ENCODE peak calls at places on chromosomes 16 and 17, in eight cellular contexts. One of them, this sample, is unnamed.

GRCh38 chr16:865026-865425 is 64.5 kb upstream of the GNG13 start:
- DNase-seq in HL-60: no peak
- DNase-seq in AG09309: no peak
- DNase-seq in AG09319: no peak
- DNase-seq in body of pancreas: no peak
- DNase-seq in activated CD8-positive, alpha-beta T cell treated with anti-CD3 and anti-CD28 coated beads for 36 hours: no peak
- DNase-seq in AG04450: no peak
- DNase-seq in left ventricle myocardium inferior: no peak
- DNase-seq in this sample: no peak

GRCh38 chr17:68378202-68379149 is 78.8 kb downstream of the WIPI1 start:
- DNase-seq in AG04450: peak
- DNase-seq in HL-60: peak
- DNase-seq in AG09309: peak
- DNase-seq in body of pancreas: peak
- DNase-seq in activated CD8-positive, alpha-beta T cell treated with anti-CD3 and anti-CD28 coated beads for 36 hours: no peak
- DNase-seq in left ventricle myocardium inferior: peak
- DNase-seq in AG09319: peak
- DNase-seq in this sample: peak

GRCh38 chr16:82773018-82773417 is 146.2 kb downstream of the CDH13 start:
- DNase-seq in body of pancreas: no peak
- DNase-seq in AG09309: no peak
- DNase-seq in AG04450: no peak
- DNase-seq in left ventricle myocardium inferior: no peak
- DNase-seq in AG09319: no peak
- DNase-seq in activated CD8-positive, alpha-beta T cell treated with anti-CD3 and anti-CD28 coated beads for 36 hours: no peak
- DNase-seq in HL-60: no peak
- DNase-seq in this sample: no peak

GRCh38 chr17:72501404-72502110 is 380.7 kb downstream of the SOX9 start:
- DNase-seq in body of pancreas: peak
- DNase-seq in left ventricle myocardium inferior: no peak
- DNase-seq in activated CD8-positive, alpha-beta T cell treated with anti-CD3 and anti-CD28 coated beads for 36 hours: no peak
- DNase-seq in AG09319: no peak
- DNase-seq in AG09309: no peak
- DNase-seq in HL-60: no peak
- DNase-seq in AG04450: no peak
- DNase-seq in this sample: no peak

GRCh38 chr17:71649986-71650385 is 470.8 kb upstream of the SOX9 start:
- DNase-seq in activated CD8-positive, alpha-beta T cell treated with anti-CD3 and anti-CD28 coated beads for 36 hours: no peak
- DNase-seq in AG09309: no peak
- DNase-seq in HL-60: no peak
- DNase-seq in AG09319: peak
- DNase-seq in left ventricle myocardium inferior: no peak
- DNase-seq in body of pancreas: no peak
- DNase-seq in AG04450: peak
- DNase-seq in this sample: no peak

GRCh38 chr17:67148352-67148751 is 96.6 kb downstream of the HELZ start:
- DNase-seq in AG04450: no peak
- DNase-seq in left ventricle myocardium inferior: no peak
- DNase-seq in AG09309: no peak
- DNase-seq in HL-60: no peak
- DNase-seq in body of pancreas: no peak
- DNase-seq in activated CD8-positive, alpha-beta T cell treated with anti-CD3 and anti-CD28 coated beads for 36 hours: no peak
- DNase-seq in AG09319: no peak
- DNase-seq in this sample: no peak

GRCh38 chr17:35254107-35254802 is 11.4 kb downstream of the SLFN5 start:
- DNase-seq in body of pancreas: peak
- DNase-seq in AG09309: peak
- DNase-seq in AG04450: peak
- DNase-seq in HL-60: no peak
- DNase-seq in left ventricle myocardium inferior: no peak
- DNase-seq in AG09319: peak
- DNase-seq in activated CD8-positive, alpha-beta T cell treated with anti-CD3 and anti-CD28 coated beads for 36 hours: no peak
- DNase-seq in this sample: peak

GRCh38 chr17:51336112-51336822 is 75.9 kb downstream of the UTP18 start:
- DNase-seq in HL-60: no peak
- DNase-seq in AG09319: no peak
- DNase-seq in body of pancreas: no peak
- DNase-seq in AG04450: no peak
- DNase-seq in activated CD8-positive, alpha-beta T cell treated with anti-CD3 and anti-CD28 coated beads for 36 hours: no peak
- DNase-seq in AG09309: no peak
- DNase-seq in left ventricle myocardium inferior: no peak
- DNase-seq in this sample: no peak

GRCh38 chr16:70253291-70254094 is 1.8 kb upstream of the EXOSC6 start:
- DNase-seq in body of pancreas: peak
- DNase-seq in activated CD8-positive, alpha-beta T cell treated with anti-CD3 and anti-CD28 coated beads for 36 hours: peak
- DNase-seq in AG09309: no peak
- DNase-seq in AG09319: no peak
- DNase-seq in HL-60: no peak
- DNase-seq in AG04450: no peak
- DNase-seq in left ventricle myocardium inferior: no peak
- DNase-seq in this sample: peak

GRCh38 chr16:86910146-86910805 is 331.9 kb downstream of the FOXL1 start:
- DNase-seq in body of pancreas: no peak
- DNase-seq in AG09319: no peak
- DNase-seq in AG04450: no peak
- DNase-seq in left ventricle myocardium inferior: no peak
- DNase-seq in activated CD8-positive, alpha-beta T cell treated with anti-CD3 and anti-CD28 coated beads for 36 hours: no peak
- DNase-seq in AG09309: no peak
- DNase-seq in HL-60: no peak
- DNase-seq in this sample: no peak

GRCh38 chr17:73503560-73503959 is 140.7 kb downstream of the SDK2 start:
- DNase-seq in left ventricle myocardium inferior: no peak
- DNase-seq in AG09309: no peak
- DNase-seq in HL-60: no peak
- DNase-seq in activated CD8-positive, alpha-beta T cell treated with anti-CD3 and anti-CD28 coated beads for 36 hours: no peak
- DNase-seq in AG09319: no peak
- DNase-seq in AG04450: no peak
- DNase-seq in body of pancreas: no peak
- DNase-seq in this sample: no peak

DNA sequence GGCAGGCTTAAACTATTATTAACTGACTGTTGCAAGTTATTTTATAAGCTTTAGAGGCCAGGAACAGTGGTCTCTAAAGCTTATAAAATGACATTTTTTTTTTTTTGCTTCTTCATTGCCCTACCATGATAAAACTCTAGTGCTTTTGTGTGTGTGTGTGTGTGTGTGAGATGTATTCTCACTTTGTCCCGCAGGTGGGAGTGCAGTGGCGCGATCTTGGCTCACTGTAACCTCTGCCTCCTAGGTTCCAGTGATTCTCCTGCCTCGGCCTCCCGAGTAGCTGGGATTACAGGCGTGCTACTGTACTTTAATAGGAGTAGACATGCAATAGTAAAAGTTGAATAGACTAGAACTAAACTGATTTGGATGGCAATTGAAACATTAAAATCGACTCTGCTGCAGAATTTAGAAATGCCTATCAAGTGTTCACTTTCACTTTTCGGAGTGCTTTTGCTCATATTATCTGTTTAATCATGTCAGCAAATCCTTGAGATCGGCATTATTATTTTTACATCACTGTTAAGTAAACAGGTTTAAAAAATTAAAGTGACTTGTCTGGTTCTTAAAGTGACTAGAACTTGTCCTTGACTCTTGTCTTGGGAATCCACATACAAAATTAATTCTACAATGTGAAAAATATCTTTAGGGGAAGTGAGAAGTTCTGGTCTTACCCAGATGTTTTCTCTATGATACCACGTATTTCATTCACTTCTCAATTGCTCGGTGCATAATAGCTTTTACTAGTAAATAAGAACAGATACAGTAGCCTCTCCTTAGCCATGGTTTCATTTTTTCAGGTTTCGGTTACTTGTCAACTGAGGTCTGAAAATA is 8.4 kb upstream of the PCTP start:
- DNase-seq in AG09309: no peak
- DNase-seq in activated CD8-positive, alpha-beta T cell treated with anti-CD3 and anti-CD28 coated beads for 36 hours: no peak
- DNase-seq in body of pancreas: no peak
- DNase-seq in left ventricle myocardium inferior: no peak
- DNase-seq in AG04450: no peak
- DNase-seq in AG09319: no peak
- DNase-seq in HL-60: no peak
- DNase-seq in this sample: no peak
- TF ChIP-seq CTCF in AG09309: no peak
- TF ChIP-seq CTCF in activated CD8-positive, alpha-beta T cell treated with anti-CD3 and anti-CD28 coated beads for 36 hours: no peak
- TF ChIP-seq CTCF in body of pancreas: no peak
- TF ChIP-seq CTCF in left ventricle myocardium inferior: no peak
- TF ChIP-seq CTCF in AG04450: no peak
- TF ChIP-seq CTCF in AG09319: no peak
- TF ChIP-seq CTCF in HL-60: no peak
- TF ChIP-seq CTCF in this sample: no peak

DNA sequence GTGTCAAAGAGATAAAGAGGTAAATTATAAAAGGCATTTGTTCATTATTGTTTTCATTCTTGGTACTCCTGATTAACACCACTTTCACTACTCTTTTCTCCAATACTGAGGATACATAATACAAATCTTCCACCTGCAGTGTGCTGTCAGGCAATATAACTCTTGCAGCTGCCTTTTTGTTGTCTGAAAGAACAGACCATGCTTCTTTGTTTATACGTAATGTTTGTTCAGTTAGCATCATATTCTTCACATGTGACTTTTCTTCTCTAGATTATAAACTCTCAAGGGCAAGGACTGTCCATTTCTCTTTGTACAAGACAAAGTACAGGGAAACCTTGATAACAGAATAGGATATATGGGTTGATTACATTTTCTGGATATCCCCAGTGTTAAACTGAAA is 14.2 kb upstream of the ABCC11 start:
- DNase-seq in AG09319: no peak
- DNase-seq in body of pancreas: no peak
- DNase-seq in AG09309: no peak
- DNase-seq in AG04450: no peak
- DNase-seq in activated CD8-positive, alpha-beta T cell treated with anti-CD3 and anti-CD28 coated beads for 36 hours: no peak
- DNase-seq in left ventricle myocardium inferior: no peak
- DNase-seq in HL-60: no peak
- DNase-seq in this sample: no peak
- TF ChIP-seq CTCF in AG09319: no peak
- TF ChIP-seq CTCF in body of pancreas: no peak
- TF ChIP-seq CTCF in AG09309: no peak
- TF ChIP-seq CTCF in AG04450: no peak
- TF ChIP-seq CTCF in activated CD8-positive, alpha-beta T cell treated with anti-CD3 and anti-CD28 coated beads for 36 hours: no peak
- TF ChIP-seq CTCF in left ventricle myocardium inferior: no peak
- TF ChIP-seq CTCF in HL-60: no peak
- TF ChIP-seq CTCF in this sample: no peak

GRCh38 chr17:70604854-70605253 is 435.5 kb downstream of the KCNJ2 start:
- DNase-seq in HL-60: no peak
- DNase-seq in left ventricle myocardium inferior: no peak
- DNase-seq in activated CD8-positive, alpha-beta T cell treated with anti-CD3 and anti-CD28 coated beads for 36 hours: no peak
- DNase-seq in AG04450: no peak
- DNase-seq in AG09319: no peak
- DNase-seq in AG09309: no peak
- DNase-seq in body of pancreas: no peak
- DNase-seq in this sample: no peak
- TF ChIP-seq CTCF in HL-60: no peak
- TF ChIP-seq CTCF in left ventricle myocardium inferior: no peak
- TF ChIP-seq CTCF in activated CD8-positive, alpha-beta T cell treated with anti-CD3 and anti-CD28 coated beads for 36 hours: no peak
- TF ChIP-seq CTCF in AG04450: peak
- TF ChIP-seq CTCF in AG09319: no peak
- TF ChIP-seq CTCF in AG09309: no peak
- TF ChIP-seq CTCF in body of pancreas: no peak
- TF ChIP-seq CTCF in this sample: no peak

GRCh38 chr17:46822388-46822921 is 4.0 kb upstream of the WNT3 start:
- DNase-seq in HL-60: peak
- DNase-seq in AG09309: no peak
- DNase-seq in AG09319: no peak
- DNase-seq in AG04450: no peak
- DNase-seq in activated CD8-positive, alpha-beta T cell treated with anti-CD3 and anti-CD28 coated beads for 36 hours: peak
- DNase-seq in left ventricle myocardium inferior: no peak
- DNase-seq in body of pancreas: no peak
- DNase-seq in this sample: no peak
- TF ChIP-seq CTCF in HL-60: peak
- TF ChIP-seq CTCF in AG09309: peak
- TF ChIP-seq CTCF in AG09319: peak
- TF ChIP-seq CTCF in AG04450: peak
- TF ChIP-seq CTCF in activated CD8-positive, alpha-beta T cell treated with anti-CD3 and anti-CD28 coated beads for 36 hours: peak
- TF ChIP-seq CTCF in left ventricle myocardium inferior: peak
- TF ChIP-seq CTCF in body of pancreas: peak
- TF ChIP-seq CTCF in this sample: peak

GRCh38 chr17:58517378-58517927 is 3.0 kb upstream of the MTMR4 start:
- DNase-seq in AG09319: no peak
- DNase-seq in activated CD8-positive, alpha-beta T cell treated with anti-CD3 and anti-CD28 coated beads for 36 hours: no peak
- DNase-seq in left ventricle myocardium inferior: no peak
- DNase-seq in AG09309: no peak
- DNase-seq in body of pancreas: no peak
- DNase-seq in AG04450: no peak
- DNase-seq in HL-60: no peak
- DNase-seq in this sample: no peak

GRCh38 chr17:58516644-58517377 is 2.4 kb upstream of the MTMR4 start:
- DNase-seq in activated CD8-positive, alpha-beta T cell treated with anti-CD3 and anti-CD28 coated beads for 36 hours: no peak
- DNase-seq in body of pancreas: no peak
- DNase-seq in left ventricle myocardium inferior: no peak
- DNase-seq in AG04450: no peak
- DNase-seq in AG09309: no peak
- DNase-seq in AG09319: no peak
- DNase-seq in HL-60: no peak
- DNase-seq in this sample: no peak

GRCh38 chr17:58521680-58522079 is 7.2 kb upstream of the MTMR4 start:
- DNase-seq in body of pancreas: no peak
- DNase-seq in AG09309: no peak
- DNase-seq in left ventricle myocardium inferior: no peak
- DNase-seq in AG09319: no peak
- DNase-seq in AG04450: no peak
- DNase-seq in HL-60: no peak
- DNase-seq in activated CD8-positive, alpha-beta T cell treated with anti-CD3 and anti-CD28 coated beads for 36 hours: no peak
- DNase-seq in this sample: no peak

GRCh38 chr17:58517928-58518609 is 3.6 kb upstream of the MTMR4 start:
- DNase-seq in activated CD8-positive, alpha-beta T cell treated with anti-CD3 and anti-CD28 coated beads for 36 hours: peak
- DNase-seq in body of pancreas: peak
- DNase-seq in AG09319: peak
- DNase-seq in AG09309: peak
- DNase-seq in left ventricle myocardium inferior: peak
- DNase-seq in HL-60: peak
- DNase-seq in AG04450: peak
- DNase-seq in this sample: peak

DNA sequence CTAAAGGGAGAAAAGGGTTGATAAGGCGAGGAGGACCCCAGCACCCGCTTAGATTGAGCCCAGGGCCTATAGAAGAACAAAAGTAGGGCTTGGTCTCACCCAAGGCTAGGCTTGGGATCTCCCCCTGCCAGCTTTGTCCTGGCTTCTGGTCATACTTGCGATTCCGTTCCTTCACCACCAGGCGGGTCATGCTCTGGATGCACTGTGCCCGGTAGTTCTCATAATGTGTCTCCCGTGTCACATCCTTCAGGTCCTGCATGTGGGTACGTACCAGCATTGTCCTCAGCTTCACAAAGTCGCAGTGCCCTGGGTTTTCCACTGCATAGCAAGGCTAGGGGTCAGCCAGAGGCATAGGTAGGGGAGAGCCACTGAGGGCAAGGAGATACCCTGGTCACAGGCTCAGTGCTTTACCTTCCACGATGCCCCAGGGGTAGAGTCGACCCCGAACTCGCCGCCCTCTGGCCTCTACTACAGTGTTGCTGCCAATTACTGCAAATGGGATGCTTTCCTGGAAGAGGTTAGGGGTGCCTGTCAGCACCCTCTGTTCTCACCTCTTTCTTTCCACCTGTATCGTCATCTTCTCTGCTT is 6.5 kb upstream of the MTMR4 start:
- DNase-seq in body of pancreas: no peak
- DNase-seq in AG04450: no peak
- DNase-seq in HL-60: no peak
- DNase-seq in activated CD8-positive, alpha-beta T cell treated with anti-CD3 and anti-CD28 coated beads for 36 hours: peak
- DNase-seq in left ventricle myocardium inferior: no peak
- DNase-seq in AG09309: no peak
- DNase-seq in AG09319: no peak
- DNase-seq in this sample: no peak
- TF ChIP-seq CTCF in body of pancreas: no peak
- TF ChIP-seq CTCF in AG04450: peak
- TF ChIP-seq CTCF in HL-60: peak
- TF ChIP-seq CTCF in activated CD8-positive, alpha-beta T cell treated with anti-CD3 and anti-CD28 coated beads for 36 hours: peak
- TF ChIP-seq CTCF in left ventricle myocardium inferior: peak
- TF ChIP-seq CTCF in AG09309: peak
- TF ChIP-seq CTCF in AG09319: peak
- TF ChIP-seq CTCF in this sample: peak

This sample was measured in CD14-positive monocyte.